ENCODE peak calls at places on chromosomes 11 and 22, in six cellular contexts. One of them, this sample, is unnamed.

GRCh38 chr11:118001494-118001971 is 15.3 kb downstream of the IL10RA start:
- DNase-seq in stimulated activated CD8-positive, alpha-beta memory T cell treated with anti-CD3 and anti-CD28 coated beads, Interleukin-2, amount 100 ng/mL, for 48 hours: no peak
- DNase-seq in HCEC 1CT: no peak
- DNase-seq in HT1080: no peak
- DNase-seq in memory B cell: no peak
- DNase-seq in foreskin keratinocyte: no peak
- DNase-seq in this sample: no peak

GRCh38 chr11:66962247-66962646 is 4.1 kb upstream of the PC start:
- DNase-seq in stimulated activated CD8-positive, alpha-beta memory T cell treated with anti-CD3 and anti-CD28 coated beads, Interleukin-2, amount 100 ng/mL, for 48 hours: no peak
- DNase-seq in HCEC 1CT: no peak
- DNase-seq in HT1080: no peak
- DNase-seq in memory B cell: no peak
- DNase-seq in foreskin keratinocyte: no peak
- DNase-seq in this sample: no peak

GRCh38 chr22:40178417-40179409 is 988 bp downstream of the TNRC6B start:
- DNase-seq in stimulated activated CD8-positive, alpha-beta memory T cell treated with anti-CD3 and anti-CD28 coated beads, Interleukin-2, amount 100 ng/mL, for 48 hours: peak; percentile 11
- DNase-seq in HCEC 1CT: peak; percentile 43
- DNase-seq in HT1080: peak; percentile 42
- DNase-seq in memory B cell: peak; percentile 15
- DNase-seq in foreskin keratinocyte: no peak
- DNase-seq in this sample: peak; percentile 54

GRCh38 chr11:64849600-64850356 is 5.3 kb upstream of the CDC42BPG start:
- DNase-seq in stimulated activated CD8-positive, alpha-beta memory T cell treated with anti-CD3 and anti-CD28 coated beads, Interleukin-2, amount 100 ng/mL, for 48 hours: no peak
- DNase-seq in HCEC 1CT: no peak
- DNase-seq in HT1080: no peak
- DNase-seq in memory B cell: no peak
- DNase-seq in foreskin keratinocyte: no peak
- DNase-seq in this sample: no peak

GRCh38 chr11:71169328-71169727 is 83.0 kb downstream of the SHANK2 start:
- DNase-seq in stimulated activated CD8-positive, alpha-beta memory T cell treated with anti-CD3 and anti-CD28 coated beads, Interleukin-2, amount 100 ng/mL, for 48 hours: no peak
- DNase-seq in HCEC 1CT: no peak
- DNase-seq in HT1080: no peak
- DNase-seq in memory B cell: no peak
- DNase-seq in foreskin keratinocyte: no peak
- DNase-seq in this sample: no peak

GRCh38 chr11:8252388-8252787 is 11.3 kb downstream of the LMO1 start:
- DNase-seq in stimulated activated CD8-positive, alpha-beta memory T cell treated with anti-CD3 and anti-CD28 coated beads, Interleukin-2, amount 100 ng/mL, for 48 hours: no peak
- DNase-seq in HCEC 1CT: no peak
- DNase-seq in HT1080: peak; percentile 42
- DNase-seq in memory B cell: no peak
- DNase-seq in foreskin keratinocyte: no peak
- DNase-seq in this sample: no peak

GRCh38 chr22:45834795-45835194 is 142.2 kb downstream of the WNT7B start:
- DNase-seq in stimulated activated CD8-positive, alpha-beta memory T cell treated with anti-CD3 and anti-CD28 coated beads, Interleukin-2, amount 100 ng/mL, for 48 hours: no peak
- DNase-seq in HCEC 1CT: no peak
- DNase-seq in HT1080: no peak
- DNase-seq in memory B cell: no peak
- DNase-seq in foreskin keratinocyte: no peak
- DNase-seq in this sample: no peak

GRCh38 chr22:42805998-42806481 is 51.0 kb downstream of the ARFGAP3 start:
- DNase-seq in stimulated activated CD8-positive, alpha-beta memory T cell treated with anti-CD3 and anti-CD28 coated beads, Interleukin-2, amount 100 ng/mL, for 48 hours: no peak
- DNase-seq in HCEC 1CT: no peak
- DNase-seq in HT1080: peak; percentile 17
- DNase-seq in memory B cell: no peak
- DNase-seq in foreskin keratinocyte: no peak
- DNase-seq in this sample: peak; percentile 57

GRCh38 chr11:19646921-19647320 is 65.7 kb upstream of the NAV2 start:
- DNase-seq in stimulated activated CD8-positive, alpha-beta memory T cell treated with anti-CD3 and anti-CD28 coated beads, Interleukin-2, amount 100 ng/mL, for 48 hours: no peak
- DNase-seq in HCEC 1CT: peak; percentile 89
- DNase-seq in HT1080: peak; percentile 81
- DNase-seq in memory B cell: no peak
- DNase-seq in foreskin keratinocyte: no peak
- DNase-seq in this sample: peak; percentile 77

GRCh38 chr11:69401715-69402114 is 79.7 kb upstream of the LINC01488 start:
- DNase-seq in stimulated activated CD8-positive, alpha-beta memory T cell treated with anti-CD3 and anti-CD28 coated beads, Interleukin-2, amount 100 ng/mL, for 48 hours: no peak
- DNase-seq in HCEC 1CT: no peak
- DNase-seq in HT1080: no peak
- DNase-seq in memory B cell: no peak
- DNase-seq in foreskin keratinocyte: no peak
- DNase-seq in this sample: no peak

GRCh38 chr11:119229736-119230135 is 23.6 kb downstream of the CBL start:
- DNase-seq in stimulated activated CD8-positive, alpha-beta memory T cell treated with anti-CD3 and anti-CD28 coated beads, Interleukin-2, amount 100 ng/mL, for 48 hours: no peak
- DNase-seq in HCEC 1CT: no peak
- DNase-seq in HT1080: no peak
- DNase-seq in memory B cell: no peak
- DNase-seq in foreskin keratinocyte: no peak
- DNase-seq in this sample: no peak

GRCh38 chr11:15699978-15700377 is 585.3 kb downstream of the INSC start:
- DNase-seq in stimulated activated CD8-positive, alpha-beta memory T cell treated with anti-CD3 and anti-CD28 coated beads, Interleukin-2, amount 100 ng/mL, for 48 hours: no peak
- DNase-seq in HCEC 1CT: no peak
- DNase-seq in HT1080: no peak
- DNase-seq in memory B cell: no peak
- DNase-seq in foreskin keratinocyte: no peak
- DNase-seq in this sample: no peak

GRCh38 chr11:27525824-27526516 is 19.4 kb upstream of the LIN7C start:
- DNase-seq in stimulated activated CD8-positive, alpha-beta memory T cell treated with anti-CD3 and anti-CD28 coated beads, Interleukin-2, amount 100 ng/mL, for 48 hours: no peak
- DNase-seq in HCEC 1CT: no peak
- DNase-seq in HT1080: no peak
- DNase-seq in memory B cell: no peak
- DNase-seq in foreskin keratinocyte: no peak
- DNase-seq in this sample: no peak

GRCh38 chr11:96188625-96189006 is 154.4 kb downstream of the MAML2 start:
- DNase-seq in stimulated activated CD8-positive, alpha-beta memory T cell treated with anti-CD3 and anti-CD28 coated beads, Interleukin-2, amount 100 ng/mL, for 48 hours: no peak
- DNase-seq in HCEC 1CT: peak; percentile 30
- DNase-seq in HT1080: peak; percentile 49
- DNase-seq in memory B cell: no peak
- DNase-seq in foreskin keratinocyte: no peak
- DNase-seq in this sample: peak; percentile 81

GRCh38 chr11:47127213-47127612 is 49.5 kb downstream of the ARFGAP2 start:
- DNase-seq in stimulated activated CD8-positive, alpha-beta memory T cell treated with anti-CD3 and anti-CD28 coated beads, Interleukin-2, amount 100 ng/mL, for 48 hours: no peak
- DNase-seq in HCEC 1CT: no peak
- DNase-seq in HT1080: no peak
- DNase-seq in memory B cell: no peak
- DNase-seq in foreskin keratinocyte: no peak
- DNase-seq in this sample: no peak

GRCh38 chr11:31643831-31644230 is 134.3 kb downstream of the ELP4 start:
- DNase-seq in stimulated activated CD8-positive, alpha-beta memory T cell treated with anti-CD3 and anti-CD28 coated beads, Interleukin-2, amount 100 ng/mL, for 48 hours: no peak
- DNase-seq in HCEC 1CT: peak; percentile 66
- DNase-seq in HT1080: peak; percentile 60
- DNase-seq in memory B cell: no peak
- DNase-seq in foreskin keratinocyte: no peak
- DNase-seq in this sample: peak; percentile 18

GRCh38 chr22:48884292-48884691 is 943.4 kb downstream of the BRD1 start:
- DNase-seq in stimulated activated CD8-positive, alpha-beta memory T cell treated with anti-CD3 and anti-CD28 coated beads, Interleukin-2, amount 100 ng/mL, for 48 hours: no peak
- DNase-seq in HCEC 1CT: no peak
- DNase-seq in HT1080: no peak
- DNase-seq in memory B cell: no peak
- DNase-seq in foreskin keratinocyte: no peak
- DNase-seq in this sample: no peak

GRCh38 chr11:65958774-65959420 is 2.6 kb upstream of the SART1 start:
- DNase-seq in stimulated activated CD8-positive, alpha-beta memory T cell treated with anti-CD3 and anti-CD28 coated beads, Interleukin-2, amount 100 ng/mL, for 48 hours: no peak
- DNase-seq in HCEC 1CT: no peak
- DNase-seq in HT1080: no peak
- DNase-seq in memory B cell: no peak
- DNase-seq in foreskin keratinocyte: no peak
- DNase-seq in this sample: no peak

GRCh38 chr11:72856065-72856464 is 41.9 kb downstream of the ATG16L2 start:
- DNase-seq in stimulated activated CD8-positive, alpha-beta memory T cell treated with anti-CD3 and anti-CD28 coated beads, Interleukin-2, amount 100 ng/mL, for 48 hours: no peak
- DNase-seq in HCEC 1CT: peak; percentile 27
- DNase-seq in HT1080: no peak
- DNase-seq in memory B cell: no peak
- DNase-seq in foreskin keratinocyte: no peak
- DNase-seq in this sample: peak; percentile 72

GRCh38 chr22:36738416-36739020 is 35.0 kb upstream of the CACNG2 start:
- DNase-seq in stimulated activated CD8-positive, alpha-beta memory T cell treated with anti-CD3 and anti-CD28 coated beads, Interleukin-2, amount 100 ng/mL, for 48 hours: no peak
- DNase-seq in HCEC 1CT: no peak
- DNase-seq in HT1080: no peak
- DNase-seq in memory B cell: no peak
- DNase-seq in foreskin keratinocyte: no peak
- DNase-seq in this sample: no peak

GRCh38 chr11:3010004-3010403 is 17.9 kb upstream of the NAP1L4 start:
- DNase-seq in stimulated activated CD8-positive, alpha-beta memory T cell treated with anti-CD3 and anti-CD28 coated beads, Interleukin-2, amount 100 ng/mL, for 48 hours: no peak
- DNase-seq in HCEC 1CT: no peak
- DNase-seq in HT1080: no peak
- DNase-seq in memory B cell: no peak
- DNase-seq in foreskin keratinocyte: no peak
- DNase-seq in this sample: no peak

GRCh38 chr11:80916180-80916811 is 1475.5 kb upstream of the TENM4 start:
- DNase-seq in stimulated activated CD8-positive, alpha-beta memory T cell treated with anti-CD3 and anti-CD28 coated beads, Interleukin-2, amount 100 ng/mL, for 48 hours: no peak
- DNase-seq in HCEC 1CT: no peak
- DNase-seq in HT1080: no peak
- DNase-seq in memory B cell: no peak
- DNase-seq in foreskin keratinocyte: no peak
- DNase-seq in this sample: no peak

GRCh38 chr22:20222764-20223420 is 45.2 kb downstream of the RTN4R start:
- DNase-seq in stimulated activated CD8-positive, alpha-beta memory T cell treated with anti-CD3 and anti-CD28 coated beads, Interleukin-2, amount 100 ng/mL, for 48 hours: no peak
- DNase-seq in HCEC 1CT: no peak
- DNase-seq in HT1080: no peak
- DNase-seq in memory B cell: no peak
- DNase-seq in foreskin keratinocyte: no peak
- DNase-seq in this sample: no peak

GRCh38 chr11:44445500-44446340 is 119.7 kb upstream of the CD82 start:
- DNase-seq in stimulated activated CD8-positive, alpha-beta memory T cell treated with anti-CD3 and anti-CD28 coated beads, Interleukin-2, amount 100 ng/mL, for 48 hours: no peak
- DNase-seq in HCEC 1CT: no peak
- DNase-seq in HT1080: no peak
- DNase-seq in memory B cell: no peak
- DNase-seq in foreskin keratinocyte: peak; percentile 71
- DNase-seq in this sample: no peak

GRCh38 chr11:112195906-112196305 is 20.6 kb downstream of the BCO2 start:
- DNase-seq in stimulated activated CD8-positive, alpha-beta memory T cell treated with anti-CD3 and anti-CD28 coated beads, Interleukin-2, amount 100 ng/mL, for 48 hours: no peak
- DNase-seq in HCEC 1CT: no peak
- DNase-seq in HT1080: no peak
- DNase-seq in memory B cell: no peak
- DNase-seq in foreskin keratinocyte: peak; percentile 58
- DNase-seq in this sample: no peak

GRCh38 chr11:86806903-86807302 is 6.6 kb downstream of the PRSS23 start:
- DNase-seq in stimulated activated CD8-positive, alpha-beta memory T cell treated with anti-CD3 and anti-CD28 coated beads, Interleukin-2, amount 100 ng/mL, for 48 hours: no peak
- DNase-seq in HCEC 1CT: no peak
- DNase-seq in HT1080: no peak
- DNase-seq in memory B cell: no peak
- DNase-seq in foreskin keratinocyte: no peak
- DNase-seq in this sample: no peak